ENCODE peak calls at places on chromosomes 16 and 17, in seven cellular contexts. Y, X, S, M, Q, J and N are unnamed samples. For H3K36me3, the result is how much of the 10 kb centered on the place peaks cover.

GRCh38 chr16:3029499-3030127 is 5.8 kb downstream of the THOC6 start:
- ATAC-seq in Y (peak), X (no peak), S (no peak), M (no peak), Q (no peak), J (no peak), N (no peak)

GRCh38 chr17:83152745-83153611 is 73.6 kb downstream of the METRNL start:
- ATAC-seq in Y (peak), X (no peak), S (no peak), M (peak), Q (peak), J (peak), N (peak)

GRCh38 chr16:69932691-69933392 is 18.3 kb upstream of the CLEC18A start:
- ATAC-seq in Y (no peak), X (no peak), S (no peak), M (no peak), Q (no peak), J (no peak), N (no peak)

GRCh38 chr16:12009922-12010321 is 33.4 kb downstream of the SNX29 start:
- ATAC-seq in Y (no peak), X (no peak), S (no peak), M (no peak), Q (no peak), J (no peak), N (no peak)

GRCh38 chr16:17391715-17392114 is 79.0 kb downstream of the XYLT1 start:
- ATAC-seq in Y (no peak), X (no peak), S (no peak), M (no peak), Q (no peak), J (no peak), N (no peak)

GRCh38 chr16:59593256-59593655 is 859.1 kb upstream of the GOT2 start:
- ATAC-seq in Y (no peak), X (no peak), S (no peak), M (no peak), Q (no peak), J (no peak), N (no peak)

GRCh38 chr17:11308550-11308949 is 67.5 kb downstream of the SHISA6 start:
- ATAC-seq in Y (no peak), X (no peak), S (no peak), M (no peak), Q (no peak), J (no peak), N (no peak)

GRCh38 chr16:85329999-85330693 is 217.9 kb upstream of the CIBAR2 start:
- ATAC-seq in Y (no peak), X (no peak), S (peak), M (no peak), Q (no peak), J (peak), N (no peak)

GRCh38 chr16:13441675-13442074 is 478.3 kb upstream of the ERCC4 start:
- ATAC-seq in Y (no peak), X (no peak), S (no peak), M (no peak), Q (no peak), J (no peak), N (no peak)

GRCh38 chr17:63442549-63443035 is 3.5 kb downstream of the CYB561 start:
- ATAC-seq in Y (no peak), X (no peak), S (no peak), M (no peak), Q (peak), J (no peak), N (no peak)

GRCh38 chr16:75206749-75207451 is at the start of gene CTRB2:
- ATAC-seq in Y (no peak), X (no peak), S (peak), M (no peak), Q (no peak), J (no peak), N (no peak)

GRCh38 chr17:78122221-78122990 is 6.1 kb downstream of the TMC6 start:
- ATAC-seq in Y (no peak), X (no peak), S (no peak), M (no peak), Q (no peak), J (no peak), N (no peak)

GRCh38 chr16:73066321-73066926 is 18.5 kb upstream of the ZFHX3 start:
- ATAC-seq in Y (no peak), X (no peak), S (no peak), M (no peak), Q (peak), J (no peak), N (no peak)

GRCh38 chr16:73068546-73069401 is 20.8 kb upstream of the ZFHX3 start:
- ATAC-seq in Y (peak), X (peak), S (no peak), M (peak), Q (peak), J (peak), N (peak)

GRCh38 chr16:73067671-73068545 is 20.0 kb upstream of the ZFHX3 start:
- ATAC-seq in Y (no peak), X (no peak), S (no peak), M (no peak), Q (no peak), J (no peak), N (no peak)

GRCh38 chr16:73065617-73066313 is 17.8 kb upstream of the ZFHX3 start:
- ATAC-seq in Y (peak), X (no peak), S (peak), M (peak), Q (peak), J (no peak), N (peak)

DNA sequence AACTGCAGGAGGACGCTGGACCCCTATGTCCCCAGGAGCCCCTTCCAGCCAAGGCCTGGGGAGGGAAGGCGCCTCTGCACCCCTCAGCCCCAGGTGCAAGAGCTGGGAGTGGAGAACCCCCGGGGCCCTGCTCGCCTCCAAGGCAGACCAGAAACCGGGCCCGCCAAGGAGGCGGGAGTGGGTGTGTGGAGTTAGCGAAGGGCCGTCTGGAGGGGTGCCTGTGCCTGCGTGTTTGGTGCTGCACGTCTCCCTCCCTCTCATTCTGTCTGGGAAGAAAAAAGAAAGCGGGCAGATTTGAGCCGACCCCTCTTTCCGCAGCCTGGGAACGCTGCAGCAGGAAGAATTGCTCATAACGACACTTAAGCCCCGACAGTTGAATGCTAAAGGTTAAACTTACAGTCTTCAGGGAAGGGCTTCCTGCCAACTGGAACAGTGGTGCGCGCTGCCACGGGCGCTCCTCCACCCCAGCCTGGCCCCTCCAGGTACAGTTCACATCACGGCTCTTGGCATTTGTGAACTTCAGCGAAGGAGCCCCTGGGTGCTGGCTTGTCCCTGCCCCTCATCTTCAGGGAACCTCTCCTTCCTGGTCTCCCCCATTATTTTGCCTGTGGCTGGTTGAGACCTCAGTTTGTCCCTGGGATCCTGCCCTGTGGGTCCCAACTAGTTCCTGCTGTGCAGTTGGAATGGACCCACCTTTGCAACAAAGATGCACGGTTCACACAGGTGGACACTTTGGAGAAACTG is 19.2 kb upstream of the ZFHX3 start:
- ATAC-seq in Y (no peak), X (no peak), S (no peak), M (no peak), Q (no peak), J (no peak), N (no peak)
- H3K27ac ChIP-seq in Y (no peak), X (no peak), S (no peak), M (peak), Q (peak), J (peak), N (peak)

DNA sequence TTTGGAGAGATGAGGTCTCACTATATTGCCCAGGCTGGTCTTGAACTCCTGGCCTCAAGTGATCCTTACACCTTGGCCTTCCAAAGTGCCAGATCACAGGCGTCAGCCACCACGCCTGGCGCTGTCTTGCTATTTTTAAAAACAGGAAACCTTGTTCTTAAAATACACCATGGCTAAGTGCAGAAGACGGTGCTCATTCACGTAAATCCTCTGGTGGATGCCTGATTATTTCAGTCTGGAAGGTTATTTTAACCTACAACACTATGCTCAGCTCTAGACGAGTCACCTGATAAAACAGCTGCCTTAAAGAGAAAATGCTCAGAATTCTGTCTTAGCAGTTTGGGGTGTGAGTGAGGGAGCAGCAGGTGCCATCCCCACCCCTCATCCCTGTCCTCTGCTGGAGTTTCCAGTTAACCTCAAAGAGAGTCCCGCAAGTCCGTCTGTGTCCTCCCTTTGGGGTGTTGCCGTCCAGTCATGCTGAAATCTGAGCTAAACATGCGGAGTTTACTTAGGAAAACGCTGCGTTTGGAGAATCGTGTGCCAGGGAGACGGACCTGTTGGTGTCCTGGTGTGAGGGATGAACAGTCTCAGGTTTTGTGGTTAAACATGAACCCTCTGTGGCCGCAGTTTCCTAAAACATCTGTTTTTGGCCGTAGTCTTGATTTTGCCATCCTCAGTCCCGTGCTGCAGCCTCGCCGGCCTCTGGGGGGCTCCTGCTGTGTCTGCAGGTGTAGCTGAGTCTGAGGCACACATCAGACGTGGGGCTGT is 17.1 kb downstream of the SPG7 start:
- ATAC-seq in Y (no peak), X (no peak), S (no peak), M (no peak), Q (peak), J (peak), N (no peak)
- H3K36me3 ChIP-seq in Y (half or more), X (under half), S (under half), M (half or more), Q (under half), J (half or more), N (under half)

DNA sequence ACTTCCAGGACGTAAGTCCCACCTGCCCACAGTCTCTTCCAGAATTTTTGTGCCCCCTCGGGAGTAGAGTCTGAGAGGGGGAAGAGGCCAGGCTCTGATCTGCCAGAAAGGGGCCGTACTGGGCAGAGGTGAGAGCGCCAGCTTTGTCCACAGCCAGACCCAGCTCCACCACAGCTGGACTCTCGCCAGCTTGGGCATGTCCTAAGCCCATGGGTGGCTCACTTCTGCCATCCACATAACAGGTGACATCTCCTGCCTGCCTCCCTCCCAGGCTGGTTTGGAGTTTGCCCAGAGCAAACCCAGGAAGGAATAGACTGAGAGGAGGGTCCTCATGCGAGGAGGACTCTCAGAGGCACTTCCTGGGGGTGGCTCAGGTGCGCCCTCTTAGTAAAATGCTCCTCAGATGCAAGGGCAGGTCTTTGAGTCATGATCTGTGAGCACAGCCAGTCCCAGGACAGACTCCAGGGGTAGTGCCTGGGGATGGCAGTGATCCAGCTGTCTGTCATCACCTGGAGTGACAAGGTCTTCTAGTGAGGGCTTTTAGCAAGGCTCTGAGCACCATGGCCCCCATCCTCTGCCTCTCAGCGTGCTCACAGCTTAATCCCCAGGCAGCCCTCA is 89.2 kb downstream of the AMFR start:
- ATAC-seq in Y (no peak), X (no peak), S (no peak), M (no peak), Q (peak), J (peak), N (no peak)
- H3K27ac ChIP-seq in Y (no peak), X (no peak), S (no peak), M (no peak), Q (no peak), J (no peak), N (no peak)

GRCh38 chr17:45115015-45115625 is 17.2 kb downstream of the PLCD3 start:
- ATAC-seq in Y (no peak), X (no peak), S (no peak), M (no peak), Q (no peak), J (no peak), N (no peak)

GRCh38 chr17:45115871-45116270 is 16.4 kb downstream of the PLCD3 start:
- ATAC-seq in Y (no peak), X (no peak), S (no peak), M (no peak), Q (no peak), J (no peak), N (no peak)

GRCh38 chr17:45117283-45117682 is 15.0 kb downstream of the PLCD3 start:
- ATAC-seq in Y (no peak), X (no peak), S (no peak), M (no peak), Q (no peak), J (no peak), N (no peak)

GRCh38 chr17:45117848-45118646 is 14.3 kb downstream of the PLCD3 start:
- ATAC-seq in Y (no peak), X (no peak), S (no peak), M (no peak), Q (no peak), J (no peak), N (no peak)

GRCh38 chr17:45116434-45117016 is 15.8 kb downstream of the PLCD3 start:
- ATAC-seq in Y (no peak), X (no peak), S (no peak), M (no peak), Q (no peak), J (no peak), N (no peak)
- H3K36me3 ChIP-seq in Y (under half), X (under half), S (under half), M (under half), Q (under half), J (under half), N (under half)

GRCh38 chr17:42761638-42762037 is 611 bp downstream of the RAMP2 start:
- ATAC-seq in Y (no peak), X (no peak), S (no peak), M (no peak), Q (no peak), J (no peak), N (no peak)
- H3K27ac ChIP-seq in Y (no peak), X (no peak), S (no peak), M (peak), Q (peak), J (peak), N (peak)